ENCODE peak calls at places on chromosomes 5 and 9, in ten cellular contexts. One of them, this sample, is unnamed.

GRCh38 chr5:144547098-144547499 is 376.4 kb downstream of the KCTD16 start:
- DNase-seq in skeletal muscle cell: no peak
- DNase-seq in effector memory CD4-positive, alpha-beta T cell: no peak
- DNase-seq in cerebellar cortex: no peak
- DNase-seq in cardiac muscle cell: no peak
- DNase-seq in astrocyte of the hippocampus: no peak
- DNase-seq in ELR: no peak
- DNase-seq in tibial nerve: no peak
- DNase-seq in NCI-H146: no peak
- DNase-seq in CD8-positive, alpha-beta T cell: no peak
- DNase-seq in this sample: no peak

GRCh38 chr5:118611332-118611945 is 376.9 kb downstream of the DTWD2 start:
- DNase-seq in effector memory CD4-positive, alpha-beta T cell: no peak
- DNase-seq in astrocyte of the hippocampus: peak
- DNase-seq in CD8-positive, alpha-beta T cell: no peak
- DNase-seq in ELR: no peak
- DNase-seq in skeletal muscle cell: no peak
- DNase-seq in cerebellar cortex: no peak
- DNase-seq in NCI-H146: peak
- DNase-seq in tibial nerve: no peak
- DNase-seq in cardiac muscle cell: peak
- DNase-seq in this sample: peak

GRCh38 chr5:10703676-10704075 is 57.4 kb downstream of the DAP start:
- DNase-seq in CD8-positive, alpha-beta T cell: no peak
- DNase-seq in skeletal muscle cell: no peak
- DNase-seq in cardiac muscle cell: no peak
- DNase-seq in NCI-H146: no peak
- DNase-seq in cerebellar cortex: no peak
- DNase-seq in astrocyte of the hippocampus: no peak
- DNase-seq in ELR: no peak
- DNase-seq in effector memory CD4-positive, alpha-beta T cell: no peak
- DNase-seq in tibial nerve: no peak
- DNase-seq in this sample: no peak

GRCh38 chr5:97628011-97628410 is 445.0 kb upstream of the RIOK2 start:
- DNase-seq in CD8-positive, alpha-beta T cell: no peak
- DNase-seq in cerebellar cortex: no peak
- DNase-seq in ELR: no peak
- DNase-seq in effector memory CD4-positive, alpha-beta T cell: no peak
- DNase-seq in astrocyte of the hippocampus: no peak
- DNase-seq in skeletal muscle cell: no peak
- DNase-seq in tibial nerve: no peak
- DNase-seq in NCI-H146: no peak
- DNase-seq in cardiac muscle cell: peak
- DNase-seq in this sample: no peak

GRCh38 chr5:150077996-150078801 is 8.2 kb downstream of the CSF1R start:
- DNase-seq in CD8-positive, alpha-beta T cell: peak
- DNase-seq in tibial nerve: no peak
- DNase-seq in cerebellar cortex: no peak
- DNase-seq in cardiac muscle cell: no peak
- DNase-seq in skeletal muscle cell: no peak
- DNase-seq in ELR: no peak
- DNase-seq in astrocyte of the hippocampus: no peak
- DNase-seq in NCI-H146: no peak
- DNase-seq in effector memory CD4-positive, alpha-beta T cell: no peak
- DNase-seq in this sample: no peak

GRCh38 chr9:121277518-121278275 is 9.7 kb downstream of the GSN start:
- DNase-seq in skeletal muscle cell: peak
- DNase-seq in NCI-H146: no peak
- DNase-seq in astrocyte of the hippocampus: peak
- DNase-seq in effector memory CD4-positive, alpha-beta T cell: no peak
- DNase-seq in ELR: peak
- DNase-seq in CD8-positive, alpha-beta T cell: no peak
- DNase-seq in cerebellar cortex: no peak
- DNase-seq in cardiac muscle cell: peak
- DNase-seq in tibial nerve: no peak
- DNase-seq in this sample: no peak

GRCh38 chr9:135348076-135348787 is 131.3 kb upstream of the PPP1R26 start:
- DNase-seq in tibial nerve: no peak
- DNase-seq in cerebellar cortex: no peak
- DNase-seq in CD8-positive, alpha-beta T cell: no peak
- DNase-seq in effector memory CD4-positive, alpha-beta T cell: no peak
- DNase-seq in skeletal muscle cell: no peak
- DNase-seq in ELR: no peak
- DNase-seq in NCI-H146: no peak
- DNase-seq in cardiac muscle cell: no peak
- DNase-seq in astrocyte of the hippocampus: no peak
- DNase-seq in this sample: no peak

GRCh38 chr9:136655244-136656225 is 7.2 kb upstream of the EGFL7 start:
- DNase-seq in astrocyte of the hippocampus: no peak
- DNase-seq in tibial nerve: no peak
- DNase-seq in skeletal muscle cell: no peak
- DNase-seq in effector memory CD4-positive, alpha-beta T cell: no peak
- DNase-seq in NCI-H146: no peak
- DNase-seq in CD8-positive, alpha-beta T cell: no peak
- DNase-seq in cerebellar cortex: no peak
- DNase-seq in ELR: peak
- DNase-seq in cardiac muscle cell: peak
- DNase-seq in this sample: no peak

GRCh38 chr5:89282832-89283510 is 400.0 kb upstream of the MEF2C start:
- DNase-seq in cerebellar cortex: no peak
- DNase-seq in ELR: peak
- DNase-seq in cardiac muscle cell: peak
- DNase-seq in NCI-H146: no peak
- DNase-seq in CD8-positive, alpha-beta T cell: no peak
- DNase-seq in astrocyte of the hippocampus: peak
- DNase-seq in skeletal muscle cell: peak
- DNase-seq in tibial nerve: no peak
- DNase-seq in effector memory CD4-positive, alpha-beta T cell: no peak
- DNase-seq in this sample: no peak

GRCh38 chr9:98021306-98022040 is 35.1 kb upstream of the NANS start:
- DNase-seq in CD8-positive, alpha-beta T cell: peak
- DNase-seq in tibial nerve: no peak
- DNase-seq in NCI-H146: no peak
- DNase-seq in skeletal muscle cell: no peak
- DNase-seq in effector memory CD4-positive, alpha-beta T cell: no peak
- DNase-seq in ELR: no peak
- DNase-seq in astrocyte of the hippocampus: no peak
- DNase-seq in cerebellar cortex: no peak
- DNase-seq in cardiac muscle cell: no peak
- DNase-seq in this sample: no peak

GRCh38 chr5:147633173-147633572 is 123.3 kb upstream of the DPYSL3 start:
- DNase-seq in effector memory CD4-positive, alpha-beta T cell: no peak
- DNase-seq in NCI-H146: no peak
- DNase-seq in ELR: no peak
- DNase-seq in tibial nerve: no peak
- DNase-seq in cardiac muscle cell: no peak
- DNase-seq in astrocyte of the hippocampus: no peak
- DNase-seq in skeletal muscle cell: no peak
- DNase-seq in CD8-positive, alpha-beta T cell: no peak
- DNase-seq in cerebellar cortex: no peak
- DNase-seq in this sample: no peak

GRCh38 chr5:125487231-125487630 is 740.8 kb upstream of the ZNF608 start:
- DNase-seq in astrocyte of the hippocampus: peak
- DNase-seq in cardiac muscle cell: peak
- DNase-seq in ELR: no peak
- DNase-seq in NCI-H146: no peak
- DNase-seq in CD8-positive, alpha-beta T cell: no peak
- DNase-seq in effector memory CD4-positive, alpha-beta T cell: no peak
- DNase-seq in cerebellar cortex: no peak
- DNase-seq in tibial nerve: no peak
- DNase-seq in skeletal muscle cell: no peak
- DNase-seq in this sample: no peak

GRCh38 chr5:55622460-55622859 is 87.7 kb upstream of the PLPP1 start:
- DNase-seq in NCI-H146: no peak
- DNase-seq in effector memory CD4-positive, alpha-beta T cell: no peak
- DNase-seq in astrocyte of the hippocampus: no peak
- DNase-seq in tibial nerve: no peak
- DNase-seq in cerebellar cortex: no peak
- DNase-seq in ELR: no peak
- DNase-seq in skeletal muscle cell: no peak
- DNase-seq in cardiac muscle cell: no peak
- DNase-seq in CD8-positive, alpha-beta T cell: no peak
- DNase-seq in this sample: no peak

GRCh38 chr5:144369001-144369400 is 198.3 kb downstream of the KCTD16 start:
- DNase-seq in effector memory CD4-positive, alpha-beta T cell: no peak
- DNase-seq in skeletal muscle cell: no peak
- DNase-seq in astrocyte of the hippocampus: peak
- DNase-seq in ELR: no peak
- DNase-seq in CD8-positive, alpha-beta T cell: no peak
- DNase-seq in tibial nerve: no peak
- DNase-seq in cerebellar cortex: no peak
- DNase-seq in NCI-H146: peak
- DNase-seq in cardiac muscle cell: no peak
- DNase-seq in this sample: no peak

GRCh38 chr5:173420108-173420507 is 91.9 kb upstream of the STC2 start:
- DNase-seq in CD8-positive, alpha-beta T cell: no peak
- DNase-seq in effector memory CD4-positive, alpha-beta T cell: no peak
- DNase-seq in NCI-H146: no peak
- DNase-seq in skeletal muscle cell: no peak
- DNase-seq in cerebellar cortex: peak
- DNase-seq in cardiac muscle cell: no peak
- DNase-seq in astrocyte of the hippocampus: peak
- DNase-seq in tibial nerve: no peak
- DNase-seq in ELR: no peak
- DNase-seq in this sample: no peak

GRCh38 chr5:1044117-1044516 is 35.5 kb downstream of the NKD2 start:
- DNase-seq in astrocyte of the hippocampus: no peak
- DNase-seq in CD8-positive, alpha-beta T cell: no peak
- DNase-seq in tibial nerve: no peak
- DNase-seq in effector memory CD4-positive, alpha-beta T cell: no peak
- DNase-seq in ELR: no peak
- DNase-seq in cerebellar cortex: no peak
- DNase-seq in skeletal muscle cell: no peak
- DNase-seq in cardiac muscle cell: no peak
- DNase-seq in NCI-H146: no peak
- DNase-seq in this sample: no peak

GRCh38 chr5:7886849-7887460 is 18.0 kb downstream of the MTRR start:
- DNase-seq in astrocyte of the hippocampus: peak
- DNase-seq in tibial nerve: no peak
- DNase-seq in CD8-positive, alpha-beta T cell: no peak
- DNase-seq in cardiac muscle cell: peak
- DNase-seq in NCI-H146: peak
- DNase-seq in effector memory CD4-positive, alpha-beta T cell: no peak
- DNase-seq in skeletal muscle cell: no peak
- DNase-seq in ELR: peak
- DNase-seq in cerebellar cortex: peak
- DNase-seq in this sample: no peak

GRCh38 chr9:97594414-97594921 is 38.7 kb downstream of the TSTD2 start:
- DNase-seq in effector memory CD4-positive, alpha-beta T cell: no peak
- DNase-seq in skeletal muscle cell: no peak
- DNase-seq in cerebellar cortex: peak
- DNase-seq in astrocyte of the hippocampus: no peak
- DNase-seq in NCI-H146: no peak
- DNase-seq in CD8-positive, alpha-beta T cell: no peak
- DNase-seq in tibial nerve: no peak
- DNase-seq in ELR: no peak
- DNase-seq in cardiac muscle cell: no peak
- DNase-seq in this sample: no peak

GRCh38 chr5:10577371-10578291 is 13.8 kb downstream of the ANKRD33B start:
- DNase-seq in effector memory CD4-positive, alpha-beta T cell: no peak
- DNase-seq in cerebellar cortex: no peak
- DNase-seq in astrocyte of the hippocampus: no peak
- DNase-seq in cardiac muscle cell: peak
- DNase-seq in NCI-H146: no peak
- DNase-seq in ELR: no peak
- DNase-seq in tibial nerve: no peak
- DNase-seq in skeletal muscle cell: no peak
- DNase-seq in CD8-positive, alpha-beta T cell: no peak
- DNase-seq in this sample: no peak

GRCh38 chr5:142017832-142018427 is 5.1 kb upstream of the GNPDA1 start:
- DNase-seq in astrocyte of the hippocampus: peak
- DNase-seq in tibial nerve: no peak
- DNase-seq in NCI-H146: no peak
- DNase-seq in ELR: peak
- DNase-seq in cerebellar cortex: no peak
- DNase-seq in CD8-positive, alpha-beta T cell: no peak
- DNase-seq in effector memory CD4-positive, alpha-beta T cell: no peak
- DNase-seq in skeletal muscle cell: peak
- DNase-seq in cardiac muscle cell: peak
- DNase-seq in this sample: no peak

GRCh38 chr5:134246771-134247329 is 21.0 kb upstream of the PPP2CA start:
- DNase-seq in effector memory CD4-positive, alpha-beta T cell: no peak
- DNase-seq in skeletal muscle cell: no peak
- DNase-seq in CD8-positive, alpha-beta T cell: no peak
- DNase-seq in astrocyte of the hippocampus: peak
- DNase-seq in cerebellar cortex: peak
- DNase-seq in tibial nerve: no peak
- DNase-seq in ELR: peak
- DNase-seq in NCI-H146: no peak
- DNase-seq in cardiac muscle cell: no peak
- DNase-seq in this sample: no peak

GRCh38 chr9:124254261-124254682 is 3.5 kb upstream of the NEK6 start:
- DNase-seq in effector memory CD4-positive, alpha-beta T cell: no peak
- DNase-seq in astrocyte of the hippocampus: no peak
- DNase-seq in ELR: no peak
- DNase-seq in CD8-positive, alpha-beta T cell: no peak
- DNase-seq in cardiac muscle cell: no peak
- DNase-seq in cerebellar cortex: no peak
- DNase-seq in NCI-H146: no peak
- DNase-seq in skeletal muscle cell: no peak
- DNase-seq in tibial nerve: no peak
- DNase-seq in this sample: no peak

GRCh38 chr5:10593531-10594181 is 29.8 kb downstream of the ANKRD33B start:
- DNase-seq in CD8-positive, alpha-beta T cell: no peak
- DNase-seq in tibial nerve: no peak
- DNase-seq in skeletal muscle cell: no peak
- DNase-seq in NCI-H146: no peak
- DNase-seq in cardiac muscle cell: no peak
- DNase-seq in effector memory CD4-positive, alpha-beta T cell: no peak
- DNase-seq in astrocyte of the hippocampus: no peak
- DNase-seq in ELR: no peak
- DNase-seq in cerebellar cortex: no peak
- DNase-seq in this sample: no peak

GRCh38 chr5:14364096-14364495 is 217.5 kb upstream of the OTULINL start:
- DNase-seq in NCI-H146: no peak
- DNase-seq in skeletal muscle cell: no peak
- DNase-seq in cardiac muscle cell: peak
- DNase-seq in CD8-positive, alpha-beta T cell: no peak
- DNase-seq in effector memory CD4-positive, alpha-beta T cell: no peak
- DNase-seq in tibial nerve: no peak
- DNase-seq in cerebellar cortex: no peak
- DNase-seq in ELR: peak
- DNase-seq in astrocyte of the hippocampus: no peak
- DNase-seq in this sample: no peak

GRCh38 chr5:99076600-99077253 is 147.9 kb upstream of the CHD1 start:
- DNase-seq in cerebellar cortex: no peak
- DNase-seq in CD8-positive, alpha-beta T cell: no peak
- DNase-seq in ELR: no peak
- DNase-seq in effector memory CD4-positive, alpha-beta T cell: no peak
- DNase-seq in NCI-H146: no peak
- DNase-seq in cardiac muscle cell: no peak
- DNase-seq in tibial nerve: no peak
- DNase-seq in skeletal muscle cell: no peak
- DNase-seq in astrocyte of the hippocampus: no peak
- DNase-seq in this sample: no peak

GRCh38 chr5:66362021-66362420 is 217.9 kb downstream of the SREK1 start:
- DNase-seq in tibial nerve: no peak
- DNase-seq in cardiac muscle cell: no peak
- DNase-seq in cerebellar cortex: no peak
- DNase-seq in effector memory CD4-positive, alpha-beta T cell: no peak
- DNase-seq in NCI-H146: no peak
- DNase-seq in skeletal muscle cell: no peak
- DNase-seq in CD8-positive, alpha-beta T cell: no peak
- DNase-seq in astrocyte of the hippocampus: no peak
- DNase-seq in ELR: no peak
- DNase-seq in this sample: no peak

GRCh38 chr9:33921967-33922895 is 105.3 kb downstream of the UBE2R2 start:
- DNase-seq in NCI-H146: no peak
- DNase-seq in cerebellar cortex: no peak
- DNase-seq in tibial nerve: no peak
- DNase-seq in effector memory CD4-positive, alpha-beta T cell: no peak
- DNase-seq in cardiac muscle cell: peak
- DNase-seq in astrocyte of the hippocampus: peak
- DNase-seq in CD8-positive, alpha-beta T cell: no peak
- DNase-seq in ELR: peak
- DNase-seq in skeletal muscle cell: no peak
- DNase-seq in this sample: peak

GRCh38 chr5:131514316-131515275 is 120.4 kb downstream of the RAPGEF6 start:
- DNase-seq in NCI-H146: no peak
- DNase-seq in astrocyte of the hippocampus: no peak
- DNase-seq in effector memory CD4-positive, alpha-beta T cell: peak
- DNase-seq in skeletal muscle cell: no peak
- DNase-seq in tibial nerve: no peak
- DNase-seq in cardiac muscle cell: no peak
- DNase-seq in cerebellar cortex: no peak
- DNase-seq in CD8-positive, alpha-beta T cell: no peak
- DNase-seq in ELR: peak
- DNase-seq in this sample: no peak